ENCODE peak calls at places on chromosomes 16 and 17, in four cellular contexts. Q is GM12891, R is HL-60, X is GM12878. A is an unnamed sample.
A peak's percentile ranks its signal among the peaks of the same experiment; 100 is the strongest.

GRCh38 chr16:76277099-76278030 is at the start of gene CNTNAP4:
- DNase-seq in R (no peak), X (no peak), Q (no peak), A (no peak)

GRCh38 chr17:50426814-50427787 is 1.1 kb downstream of the ACSF2 start:
- DNase-seq in R (peak; percentile 39), Q (no peak), X (no peak), A (peak; percentile 70)

GRCh38 chr17:73604476-73604875 is 39.8 kb downstream of the SDK2 start:
- DNase-seq in R (no peak), X (no peak), Q (no peak), A (no peak)

GRCh38 chr16:3591991-3592390 is 14.8 kb upstream of the NLRC3 start:
- DNase-seq in X (no peak), R (no peak), Q (no peak), A (no peak)

GRCh38 chr16:4749700-4750257 is 15.4 kb downstream of the DNAAF8 start:
- DNase-seq in R (no peak), X (no peak), Q (no peak), A (no peak)

GRCh38 chr17:42773290-42774035 is at the start of gene VPS25:
- DNase-seq in R (peak; percentile 85), Q (peak; percentile 81), X (no peak), A (peak; percentile 83)

GRCh38 chr16:17696696-17697095 is 225.9 kb upstream of the XYLT1 start:
- DNase-seq in R (no peak), X (no peak), Q (no peak), A (no peak)

GRCh38 chr17:55171634-55172328 is 93.0 kb upstream of the HLF start:
- DNase-seq in R (no peak), Q (no peak), X (no peak), A (no peak)

GRCh38 chr17:81118308-81119221 is 46.7 kb upstream of the PVALEF start:
- DNase-seq in X (no peak), R (no peak), Q (no peak), A (no peak)

GRCh38 chr17:8153550-8153956 is 1.3 kb upstream of the PER1 start:
- DNase-seq in Q (no peak), X (no peak), R (no peak), A (peak; percentile 46)

GRCh38 chr16:75750516-75750915 is 24.2 kb upstream of the CPHXL start:
- DNase-seq in Q (no peak), X (no peak), R (no peak), A (no peak)

GRCh38 chr16:50838165-50838564 is 96.3 kb downstream of the CYLD start:
- DNase-seq in R (no peak), X (no peak), Q (no peak), A (no peak)

GRCh38 chr17:193841-194806 is 12.7 kb upstream of the DOC2B start:
- DNase-seq in R (no peak), Q (no peak), X (no peak), A (no peak)

GRCh38 chr16:57600048-57600835 is 28.2 kb upstream of the ADGRG1 start:
- DNase-seq in R (peak; percentile 16), Q (no peak), X (no peak), A (peak; percentile 59)

GRCh38 chr17:5705081-5705875 is 121.0 kb upstream of the NLRP1 start:
- DNase-seq in R (no peak), X (no peak), Q (no peak), A (peak; percentile 37)

GRCh38 chr16:50999181-50999580 is 151.9 kb downstream of the SALL1 start:
- DNase-seq in R (no peak), X (no peak), Q (no peak), A (no peak)

GRCh38 chr17:81110488-81111040 is 54.7 kb upstream of the PVALEF start:
- DNase-seq in R (no peak), X (no peak), Q (no peak), A (no peak)

DNA sequence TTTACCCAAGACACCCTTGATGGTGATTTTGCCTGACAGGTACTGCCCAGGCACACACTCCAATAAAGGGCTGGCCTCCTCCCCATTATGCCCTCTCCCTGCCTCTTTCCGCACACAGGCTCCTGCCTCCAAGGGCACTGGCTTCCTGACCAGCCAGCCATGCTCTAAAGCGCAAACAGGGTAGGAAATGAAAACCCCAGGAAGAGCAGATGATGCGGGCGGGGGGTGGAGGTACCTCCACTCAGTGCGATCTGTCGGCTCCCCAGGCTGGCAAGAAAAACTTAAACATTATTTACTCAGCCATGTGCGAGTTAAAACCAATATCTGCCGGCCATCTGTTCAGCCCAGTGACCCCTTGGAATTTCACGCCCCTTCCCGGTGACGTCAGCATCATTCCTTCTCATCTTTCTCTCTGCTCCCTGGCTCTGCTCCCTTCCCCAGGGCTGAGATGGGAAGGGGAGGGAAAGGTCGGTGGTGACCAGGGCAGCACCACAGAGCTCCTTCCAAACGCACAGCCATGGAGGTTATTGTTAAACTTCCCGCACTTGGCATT is 262.5 kb downstream of the CBLN1 start:
- DNase-seq in R (no peak), X (no peak), Q (no peak), A (no peak)
- TF ChIP-seq SPI1 in R (no peak), X (no peak), Q (no peak), A (no peak)

GRCh38 chr16:87661561-87661960 is 59.3 kb downstream of the JPH3 start:
- DNase-seq in X (no peak), Q (peak; percentile 68), R (peak; percentile 86), A (peak; percentile 72)
- TF ChIP-seq SPI1 in X (peak; percentile 15), Q (no peak), R (peak; percentile 68), A (no peak)

GRCh38 chr17:2485543-2485942 is 26.1 kb downstream of the METTL16 start:
- DNase-seq in R (no peak), Q (no peak), X (no peak), A (no peak)

GRCh38 chr17:2487306-2487705 is 24.4 kb downstream of the METTL16 start:
- DNase-seq in X (no peak), Q (no peak), R (no peak), A (no peak)

GRCh38 chr17:2483084-2483483 is 28.6 kb downstream of the METTL16 start:
- DNase-seq in X (no peak), R (no peak), Q (no peak), A (no peak)

GRCh38 chr17:2485970-2486369 is 25.7 kb downstream of the METTL16 start:
- DNase-seq in Q (no peak), X (no peak), R (no peak), A (no peak)

GRCh38 chr17:2484876-2485275 is 26.8 kb downstream of the METTL16 start:
- DNase-seq in X (no peak), Q (no peak), R (no peak), A (no peak)
- TF ChIP-seq SPI1 in X (no peak), Q (no peak), R (no peak), A (no peak)

GRCh38 chr17:69093279-69093789 is 32.6 kb upstream of the ABCA9 start:
- DNase-seq in X (no peak), Q (no peak), R (peak; percentile 18), A (peak; percentile 32)
- TF ChIP-seq SPI1 in X (peak; percentile 76), Q (peak; percentile 91), R (peak; percentile 58), A (peak; percentile 89)